ENCODE peak calls at places on chromosomes 11 and 22, in seven cellular contexts. E is activated naive CD4-positive, alpha-beta T cell treated with anti-CD3 and anti-CD28 coated beads, Interleukin-2, amount 50 U/mL, for 72 hours; O is CD4-positive, CD25-positive, alpha-beta regulatory T cell; M is pancreas; W is activated CD8-positive, alpha-beta memory T cell treated with anti-CD3 and anti-CD28 coated beads, Interleukin-2, amount 10 ng/mL, durations not matched to agents 7 days and 5 days; Y is naive thymus-derived CD8-positive, alpha-beta T cell; N is mucosa of descending colon. K is an unnamed sample.

GRCh38 chr22:22042009-22042408 is 59.4 kb upstream of the TOP3B start:
- ATAC-seq in W (no peak), O (no peak), M (no peak), E (no peak), N (no peak), Y (no peak), K (no peak)

GRCh38 chr22:29320546-29320945 is 5.0 kb upstream of the RASL10A start:
- ATAC-seq in W (no peak), Y (no peak), M (no peak), E (no peak), O (no peak), N (peak; percentile 31), K (no peak)

GRCh38 chr11:64850979-64851567 is 6.6 kb upstream of the CDC42BPG start:
- ATAC-seq in Y (peak; percentile 70), N (peak; percentile 11), O (peak; percentile 21), M (no peak), E (peak; percentile 57), W (peak; percentile 43), K (peak; percentile 68)

GRCh38 chr11:125071831-125072209 is 8.7 kb downstream of the SLC37A2 start:
- ATAC-seq in W (no peak), O (no peak), N (no peak), E (no peak), Y (no peak), M (no peak), K (no peak)

GRCh38 chr11:122019908-122020694 is 95.9 kb downstream of the BLID start:
- ATAC-seq in E (no peak), Y (no peak), W (no peak), N (no peak), M (no peak), O (no peak), K (no peak)

GRCh38 chr22:36332623-36333331 is 55.0 kb downstream of the MYH9 start:
- ATAC-seq in O (peak; percentile 39), W (peak; percentile 16), E (peak; percentile 68), N (peak; percentile 31), Y (peak; percentile 18), M (peak; percentile 1), K (peak; percentile 64)

GRCh38 chr22:43060213-43060612 is 29.0 kb downstream of the TTLL1 start:
- ATAC-seq in N (peak; percentile 83), W (peak; percentile 33), M (peak; percentile 53), Y (no peak), O (no peak), E (peak; percentile 56), K (peak; percentile 52)

GRCh38 chr22:37808294-37808657 is 542 bp downstream of the GCAT start:
- ATAC-seq in M (no peak), W (no peak), N (no peak), Y (no peak), E (no peak), O (peak; percentile 4), K (no peak)

GRCh38 chr11:82978422-82979099 is 77.0 kb downstream of the DDIAS start:
- ATAC-seq in Y (peak; percentile 61), N (peak; percentile 11), E (peak; percentile 80), W (peak; percentile 84), M (no peak), O (peak; percentile 34), K (peak; percentile 79)

GRCh38 chr11:106379712-106380111 is 302.2 kb downstream of the AASDHPPT start:
- ATAC-seq in Y (no peak), M (no peak), N (no peak), E (no peak), O (no peak), W (no peak), K (no peak)

GRCh38 chr22:37616205-37617083 is 7.8 kb downstream of the GGA1 start:
- ATAC-seq in O (no peak), Y (no peak), W (no peak), E (no peak), N (no peak), M (no peak), K (no peak)

GRCh38 chr22:46612341-46612903 is 7.8 kb upstream of the GRAMD4 start:
- ATAC-seq in M (no peak), N (peak; percentile 5), O (no peak), Y (no peak), E (no peak), W (peak; percentile 14), K (no peak)

GRCh38 chr11:132982769-132983168 is 549.5 kb downstream of the OPCML start:
- ATAC-seq in E (no peak), M (no peak), N (no peak), Y (no peak), W (no peak), O (no peak), K (no peak)

GRCh38 chr11:131064373-131064991 is 148.2 kb upstream of the SNX19 start:
- ATAC-seq in E (peak; percentile 54), M (peak; percentile 80), Y (no peak), O (no peak), W (no peak), N (peak; percentile 28), K (no peak)

GRCh38 chr22:31127181-31127772 is 4.5 kb downstream of the INPP5J start:
- ATAC-seq in O (no peak), M (no peak), N (no peak), Y (no peak), E (no peak), W (no peak), K (no peak)